ENCODE peak calls at places on chromosomes 5 and 9, in four cellular contexts. Z is heart left ventricle, N is activated T-cell treated with anti-CD3 and anti-CD28 coated beads for 1 hour, R is nephron progenitor cell. X is an unnamed sample.

GRCh38 chr5:52043137-52043536 is 659.9 kb downstream of the ISL1 start:
- DNase-seq in Z (no peak), N (no peak), R (no peak), X (no peak)

GRCh38 chr5:3197699-3198098 is 397.9 kb upstream of the IRX1 start:
- DNase-seq in Z (no peak), N (no peak), R (peak; percentile 66), X (no peak)

GRCh38 chr9:120668399-120668798 is 45.9 kb downstream of the MEGF9 start:
- DNase-seq in Z (no peak), N (no peak), R (no peak), X (no peak)

GRCh38 chr9:76459691-76460635 is 981 bp downstream of the GCNT1 start:
- DNase-seq in Z (peak; percentile 32), N (no peak), R (peak; percentile 47), X (no peak)

GRCh38 chr5:139644001-139644456 is 4.1 kb upstream of the CXXC5 start:
- DNase-seq in Z (no peak), N (no peak), R (no peak), X (no peak)

GRCh38 chr5:172907657-172908056 is 51.6 kb upstream of the RPL26L1 start:
- DNase-seq in Z (no peak), N (no peak), R (no peak), X (no peak)

GRCh38 chr5:109053995-109054417 is 306.3 kb downstream of the FER start:
- DNase-seq in Z (no peak), N (no peak), R (no peak), X (no peak)

GRCh38 chr9:124574534-124574933 is 67.3 kb upstream of the NR5A1 start:
- DNase-seq in Z (no peak), N (no peak), R (no peak), X (no peak)

GRCh38 chr9:135693265-135693664 is 6.0 kb downstream of the SOHLH1 start:
- DNase-seq in Z (no peak), N (no peak), R (no peak), X (no peak)

GRCh38 chr5:35777358-35778087 is 79.2 kb upstream of the IL7R start:
- DNase-seq in Z (peak; percentile 57), N (peak; percentile 74), R (peak; percentile 71), X (no peak)